ENCODE peak calls at places on chromosomes 13 and 19, in six cellular contexts. E, J, C, Q, D and T are unnamed samples. For H3K4me1 and H3K36me3, the result is how much of the 10 kb centered on the place peaks cover.

GRCh38 chr13:39224841-39225240 is 186.6 kb downstream of the NHLRC3 start:
- DNase-seq in D (no peak), C (no peak), Q (no peak), E (no peak), J (peak), T (no peak)

GRCh38 chr13:90070362-90070761 is 1277.1 kb upstream of the MIR17HG start:
- DNase-seq in D (no peak), E (no peak), C (no peak), Q (no peak), J (no peak), T (no peak)

GRCh38 chr19:45507864-45508680 is 793 bp downstream of the VASP start:
- DNase-seq in C (peak), J (no peak), E (peak), D (peak), Q (peak), T (no peak)

GRCh38 chr19:48321622-48322591 is 3.4 kb upstream of the EMP3 start:
- DNase-seq in E (peak), D (peak), J (peak), C (peak), Q (peak), T (no peak)

GRCh38 chr13:77339408-77339807 is 12.5 kb upstream of the MYCBP2 start:
- DNase-seq in C (no peak), J (no peak), Q (no peak), E (no peak), D (no peak), T (no peak)

GRCh38 chr19:46725859-46726393 is 9.0 kb upstream of the PRKD2 start:
- DNase-seq in E (no peak), Q (no peak), C (no peak), J (no peak), D (no peak), T (no peak)

GRCh38 chr19:5677597-5677996 is 2.7 kb downstream of the MICOS13 start:
- DNase-seq in Q (no peak), D (no peak), E (no peak), C (no peak), J (no peak), T (no peak)

GRCh38 chr19:2064788-2065524 is 13.9 kb upstream of the MKNK2 start:
- DNase-seq in Q (peak), C (peak), E (no peak), D (peak), J (no peak), T (no peak)

GRCh38 chr19:51799311-51799997 is 4.5 kb downstream of the FPR3 start:
- DNase-seq in C (peak), Q (peak), E (peak), J (peak), D (peak), T (no peak)

GRCh38 chr19:43462887-43463380 is 2.5 kb downstream of the LYPD3 start:
- DNase-seq in J (no peak), Q (no peak), E (no peak), D (no peak), C (no peak), T (no peak)

GRCh38 chr19:43464089-43464775 is 1.2 kb downstream of the LYPD3 start:
- DNase-seq in J (no peak), E (no peak), Q (peak), D (peak), C (peak), T (no peak)

GRCh38 chr19:43461303-43461702 is 4.1 kb downstream of the LYPD3 start:
- DNase-seq in Q (no peak), C (no peak), J (no peak), D (no peak), E (no peak), T (no peak)

GRCh38 chr19:43463381-43464088 is 1.9 kb downstream of the LYPD3 start:
- DNase-seq in D (peak), J (peak), C (peak), Q (peak), E (peak), T (peak)

DNA sequence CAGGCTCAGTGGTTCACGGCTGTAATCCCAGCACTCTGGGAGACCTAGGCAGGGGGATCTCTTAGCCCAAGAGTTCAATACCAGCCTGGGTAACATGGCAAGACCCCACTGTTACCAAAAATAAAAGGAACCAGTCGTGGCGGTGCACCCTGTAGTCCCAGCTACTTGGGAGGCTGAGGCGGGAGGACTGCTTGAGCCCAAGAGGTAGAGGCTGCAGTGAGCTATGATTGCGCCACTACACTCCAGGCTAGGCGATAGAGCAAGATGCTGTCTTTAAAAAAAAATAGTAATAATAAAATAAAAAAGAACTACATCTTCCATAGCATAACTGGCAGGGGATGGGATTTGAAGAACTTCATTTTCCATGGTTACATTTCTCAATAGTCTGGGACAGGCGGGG is 3.0 kb downstream of the LYPD3 start:
- DNase-seq in D (no peak), Q (no peak), E (no peak), C (no peak), J (no peak), T (no peak)
- H3K27ac ChIP-seq in D (no peak), Q (no peak), E (no peak), C (no peak), J (no peak), T (no peak)

GRCh38 chr13:51494151-51494550 is 41.3 kb upstream of the INTS6 start:
- DNase-seq in C (no peak), D (no peak), E (no peak), J (no peak), Q (no peak), T (no peak)

GRCh38 chr13:51499841-51500240 is 47.0 kb upstream of the INTS6 start:
- DNase-seq in J (no peak), C (no peak), Q (no peak), E (no peak), D (no peak), T (no peak)

GRCh38 chr13:51500687-51501086 is 47.9 kb upstream of the INTS6 start:
- DNase-seq in J (no peak), Q (no peak), C (no peak), D (no peak), E (no peak), T (no peak)

GRCh38 chr13:51501096-51501495 is 48.3 kb upstream of the INTS6 start:
- DNase-seq in J (no peak), C (no peak), Q (no peak), E (no peak), D (no peak), T (no peak)

DNA sequence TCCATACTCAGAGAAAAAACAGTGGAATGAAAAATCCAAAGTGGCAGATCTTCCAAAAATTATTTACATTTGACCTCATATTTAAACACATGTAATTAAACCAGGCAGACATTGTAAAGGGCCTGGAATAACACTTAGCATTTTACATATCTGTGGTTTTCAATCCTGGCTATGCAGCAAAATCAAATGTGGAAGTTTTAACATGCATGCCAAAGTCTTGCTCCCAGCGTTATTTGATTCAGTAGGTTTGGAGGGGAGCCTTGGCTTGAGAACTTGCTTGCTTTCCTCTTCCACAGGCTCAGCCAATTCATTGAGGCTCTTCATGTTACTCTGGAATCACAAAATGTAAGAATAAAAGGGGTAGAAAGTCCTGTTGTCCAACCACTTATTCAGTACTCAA is 42.5 kb upstream of the INTS6 start:
- DNase-seq in J (no peak), E (no peak), C (no peak), Q (no peak), D (no peak), T (no peak)
- H3K4me1 ChIP-seq in J (under half), E (under half), C (under half), Q (under half), D (under half), T (under half)

DNA sequence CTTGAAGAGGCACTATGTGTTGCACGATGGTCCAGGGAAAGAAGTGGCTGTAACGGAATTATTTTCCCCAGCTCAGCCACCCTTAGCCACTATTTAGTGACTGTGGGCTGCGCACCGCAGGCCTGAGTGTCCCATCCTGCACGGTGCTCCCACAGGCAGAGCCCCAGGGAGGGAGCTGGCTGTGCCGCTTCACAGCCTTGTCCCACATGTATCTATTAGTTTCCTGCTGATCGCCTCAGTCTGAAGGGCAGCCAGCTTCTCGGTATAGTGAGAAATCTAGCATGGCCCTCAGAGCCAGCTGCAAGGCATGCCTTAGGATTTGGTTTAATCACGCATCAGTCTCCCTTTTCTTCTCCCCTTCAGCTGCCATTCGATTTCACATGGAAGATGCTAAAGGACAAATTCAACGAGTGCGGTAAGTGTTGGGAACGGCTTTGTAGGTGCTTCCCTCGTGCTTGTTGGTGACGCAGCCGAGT is 15.7 kb downstream of the PRAM1 start:
- DNase-seq in D (no peak), Q (no peak), E (no peak), J (no peak), C (no peak), T (no peak)
- H3K36me3 ChIP-seq in D (under half), Q (under half), E (under half), J (half or more), C (under half), T (under half)

DNA sequence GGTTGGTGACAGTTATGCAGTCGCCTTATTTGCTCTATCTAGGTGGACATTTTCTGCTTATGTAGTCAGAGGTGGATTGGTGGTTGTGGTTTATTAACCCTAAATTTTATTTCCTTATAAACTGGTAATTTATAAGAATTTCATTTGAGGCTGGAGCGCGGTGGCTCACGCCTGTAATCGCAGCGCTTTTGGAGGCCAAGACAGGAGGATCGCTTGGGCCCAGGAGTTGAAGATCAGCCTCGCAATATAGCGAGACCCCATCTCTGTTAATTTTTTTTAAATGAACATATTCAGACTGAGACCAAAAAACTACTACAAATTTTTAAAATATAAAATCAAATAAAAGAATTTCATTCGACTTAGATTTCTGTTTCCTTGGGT is 810 bp downstream of the ZNF627 start:
- DNase-seq in J (no peak), C (no peak), E (no peak), D (no peak), Q (no peak), T (no peak)
- H3K27ac ChIP-seq in J (peak), C (peak), E (peak), D (peak), Q (peak), T (no peak)

GRCh38 chr19:38709119-38709518 is 35.2 kb downstream of the CAPN12 start:
- DNase-seq in E (no peak), Q (no peak), C (no peak), J (no peak), D (no peak), T (no peak)
- H3K4me1 ChIP-seq in E (under half), Q (under half), C (half or more), J (under half), D (half or more), T (under half)

DNA sequence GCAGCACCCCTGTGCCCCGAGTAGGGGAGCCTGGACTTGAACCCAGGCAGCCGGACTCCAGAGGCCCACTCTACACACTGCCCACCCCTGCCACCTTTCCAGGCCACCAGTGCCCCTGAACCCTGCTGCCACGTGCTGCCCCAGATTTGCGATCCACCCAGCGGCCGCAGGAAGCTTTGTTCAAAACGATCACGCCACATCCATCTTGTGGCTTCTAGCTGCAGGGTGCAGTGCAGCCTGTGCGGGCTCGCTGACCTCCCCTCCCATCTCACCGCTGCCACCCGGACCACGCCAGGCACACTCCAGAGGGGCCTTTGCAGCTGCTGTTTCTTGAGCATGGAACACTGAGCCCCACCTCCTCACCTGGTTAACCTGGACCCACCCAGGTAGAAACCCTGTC is 3.8 kb downstream of the RAVER1 start:
- DNase-seq in C (no peak), D (no peak), E (no peak), J (no peak), Q (no peak), T (no peak)
- H3K36me3 ChIP-seq in C (under half), D (under half), E (under half), J (under half), Q (under half), T (under half)

DNA sequence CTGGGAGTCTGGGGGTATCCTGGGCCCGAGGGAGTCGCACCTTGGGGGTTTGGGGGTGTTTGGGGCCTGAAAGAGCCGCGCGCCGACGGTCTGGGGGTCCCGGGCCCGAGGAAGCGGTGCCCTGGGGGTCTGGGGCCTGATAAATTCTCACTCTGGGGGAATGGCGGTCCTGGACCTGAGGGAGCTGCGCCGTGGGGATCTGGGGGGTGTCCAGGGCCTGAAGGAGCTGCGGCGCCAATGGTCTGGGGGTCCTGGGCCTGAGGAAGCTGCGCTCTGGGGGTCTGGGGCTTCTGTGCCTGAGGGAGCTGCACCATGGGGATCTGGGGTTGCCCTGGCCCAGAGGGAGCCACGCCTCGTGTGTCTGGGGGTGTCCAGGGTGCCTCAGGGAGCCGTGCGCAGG is 914 bp downstream of the HDGFL2 start:
- DNase-seq in J (no peak), C (no peak), Q (no peak), E (no peak), D (no peak), T (no peak)
- H3K27ac ChIP-seq in J (no peak), C (peak), Q (no peak), E (no peak), D (no peak), T (no peak)

DNA sequence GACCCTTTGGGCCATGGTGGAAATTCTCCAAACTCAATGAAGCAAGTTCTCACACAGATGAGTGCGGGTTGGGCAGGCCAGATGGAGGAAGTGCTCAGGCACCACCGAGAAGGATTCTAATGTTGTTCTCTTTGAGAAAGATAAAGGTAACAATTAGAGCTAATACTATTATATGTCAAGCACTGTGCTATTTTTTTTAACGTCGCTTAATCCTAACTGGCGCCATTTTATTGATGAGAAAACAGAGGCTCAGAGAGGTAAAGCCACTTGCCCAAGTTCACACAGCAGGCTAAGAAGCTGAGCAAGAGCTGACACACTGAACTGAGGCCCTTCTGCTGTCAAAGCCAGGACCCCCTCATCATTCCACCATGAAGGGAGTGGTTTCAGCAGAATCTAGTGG is 1.0 kb downstream of the FBL start:
- DNase-seq in Q (no peak), E (no peak), D (no peak), J (no peak), C (no peak), T (no peak)
- H3K4me1 ChIP-seq in Q (under half), E (under half), D (under half), J (under half), C (under half), T (under half)